ENCODE peak calls at places on chromosome X, in seven cellular contexts. N, L, R, X, C, S and U are unnamed samples.

GRCh38 chrX:51697397-51697796 is 12.9 kb upstream of the CENPVL1 start:
- DNase-seq in L (no peak), S (no peak), N (no peak), X (no peak), C (no peak), R (no peak), U (peak)

GRCh38 chrX:79096339-79096638 is 48.2 kb upstream of the GPR174 start:
- DNase-seq in S (no peak), R (no peak), C (no peak), N (no peak), X (no peak), L (no peak), U (no peak)

GRCh38 chrX:136260801-136261200 is 9.6 kb upstream of the MAP7D3 start:
- DNase-seq in S (peak), R (no peak), C (no peak), N (no peak), X (no peak), L (peak), U (no peak)

GRCh38 chrX:139890991-139891700 is 41.7 kb downstream of the ATP11C start:
- DNase-seq in R (no peak), X (no peak), S (peak), C (no peak), L (peak), N (no peak), U (no peak)

GRCh38 chrX:8848921-8849320 is 47.7 kb upstream of the FAM9A start:
- DNase-seq in S (peak), R (no peak), C (no peak), N (no peak), X (no peak), L (peak), U (no peak)

GRCh38 chrX:13197961-13198761 is 121.7 kb downstream of the ATXN3L start:
- DNase-seq in L (no peak), N (no peak), X (no peak), R (no peak), S (no peak), C (peak), U (no peak)

GRCh38 chrX:110125435-110125834 is 122.5 kb downstream of the TMEM164 start:
- DNase-seq in S (peak), L (no peak), X (no peak), R (no peak), C (peak), N (no peak), U (no peak)

GRCh38 chrX:25344191-25344936 is 328.6 kb upstream of the ARX start:
- DNase-seq in N (no peak), X (no peak), C (no peak), L (no peak), R (no peak), S (no peak), U (no peak)

GRCh38 chrX:132837126-132837525 is 121.3 kb downstream of the HS6ST2 start:
- DNase-seq in X (no peak), L (peak), R (no peak), N (no peak), C (no peak), S (peak), U (no peak)

GRCh38 chrX:130103605-130104004 is 6.7 kb downstream of the ELF4 start:
- DNase-seq in R (no peak), C (no peak), N (no peak), S (no peak), L (no peak), X (no peak), U (no peak)

GRCh38 chrX:126719208-126719607 is 100.3 kb upstream of the PRR32 start:
- DNase-seq in X (no peak), S (no peak), N (no peak), L (no peak), C (no peak), R (no peak), U (no peak)

GRCh38 chrX:154600962-154601374 is 16.0 kb downstream of the CTAG1A start:
- DNase-seq in R (no peak), X (no peak), N (no peak), S (peak), C (peak), L (peak), U (peak)

GRCh38 chrX:52341493-52341892 is 27.3 kb upstream of the XAGE2 start:
- DNase-seq in X (no peak), C (no peak), L (no peak), N (no peak), R (no peak), S (no peak), U (no peak)

GRCh38 chrX:20514358-20514757 is 247.6 kb upstream of the RPS6KA3 start:
- DNase-seq in N (no peak), L (peak), S (peak), C (no peak), X (peak), R (peak), U (no peak)

GRCh38 chrX:9279271-9279596 is 185.6 kb upstream of the TBL1X start:
- DNase-seq in C (no peak), L (peak), X (no peak), R (no peak), N (no peak), S (no peak), U (no peak)

GRCh38 chrX:110003167-110004156 is 548 bp downstream of the TMEM164 start:
- DNase-seq in S (peak), R (peak), N (no peak), C (peak), L (peak), X (peak), U (no peak)

GRCh38 chrX:109952985-109953905 is 49.7 kb upstream of the TMEM164 start:
- DNase-seq in S (no peak), X (no peak), R (no peak), N (no peak), L (peak), C (no peak), U (no peak)

GRCh38 chrX:96211953-96212352 is 472.7 kb upstream of the DIAPH2 start:
- DNase-seq in N (no peak), R (no peak), C (no peak), X (no peak), L (no peak), S (no peak), U (no peak)

GRCh38 chrX:13360146-13360545 is 40.3 kb upstream of the ATXN3L start:
- DNase-seq in X (no peak), C (no peak), R (no peak), N (no peak), L (no peak), S (no peak), U (no peak)

GRCh38 chrX:130330706-130331105 is 9.0 kb upstream of the SLC25A14 start:
- DNase-seq in R (peak), S (peak), X (peak), C (peak), N (no peak), L (peak), U (no peak)

GRCh38 chrX:55056820-55057690 is 17.8 kb upstream of the PAGE2B start:
- DNase-seq in X (no peak), L (peak), S (peak), R (no peak), C (peak), N (no peak), U (no peak)

GRCh38 chrX:8424941-8425340 is 39.7 kb upstream of the VCX3B start:
- DNase-seq in R (no peak), C (no peak), L (no peak), S (peak), X (no peak), N (no peak), U (no peak)

GRCh38 chrX:65689377-65689776 is 21.9 kb downstream of the MSN start:
- DNase-seq in N (no peak), C (peak), L (no peak), S (no peak), R (no peak), X (no peak), U (no peak)
- H3K4me3 ChIP-seq in N (no peak), C (no peak), L (no peak), S (no peak), R (no peak), X (no peak), U (peak)

DNA sequence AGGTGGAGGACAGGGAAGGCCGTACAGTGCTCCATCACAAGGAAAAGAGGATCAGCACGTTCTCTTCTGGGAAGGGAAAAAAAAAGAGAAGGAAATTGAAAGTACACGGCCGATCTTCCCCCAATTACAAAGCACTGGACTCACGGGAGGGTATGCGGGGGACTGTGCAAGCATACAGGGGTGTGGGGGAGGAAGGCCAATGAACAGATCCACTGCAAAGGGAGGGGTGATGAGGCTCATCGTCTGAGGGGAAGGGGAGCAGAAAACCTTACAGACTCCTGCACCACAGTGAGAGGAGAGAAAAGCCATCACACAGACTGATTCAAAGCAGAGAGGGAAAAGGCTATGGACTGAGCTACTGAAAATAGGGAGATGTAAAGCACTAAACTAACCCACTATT is 1.1 kb downstream of the ELK1 start:
- DNase-seq in X (peak), R (no peak), N (no peak), L (peak), C (no peak), S (no peak), U (peak)
- H3K4me3 ChIP-seq in X (peak), R (peak), N (peak), L (peak), C (no peak), S (peak), U (peak)

GRCh38 chrX:108131471-108131870 is 39.9 kb downstream of the ATG4A start:
- DNase-seq in S (peak), X (no peak), R (peak), N (no peak), L (peak), C (peak), U (no peak)

GRCh38 chrX:108134724-108135123 is 43.1 kb downstream of the ATG4A start:
- DNase-seq in C (peak), N (no peak), R (no peak), L (no peak), X (no peak), S (no peak), U (no peak)

GRCh38 chrX:108126661-108127060 is 35.1 kb downstream of the ATG4A start:
- DNase-seq in C (no peak), N (no peak), X (no peak), S (no peak), L (peak), R (no peak), U (no peak)

GRCh38 chrX:108130889-108131288 is 39.3 kb downstream of the ATG4A start:
- DNase-seq in S (no peak), X (no peak), L (no peak), N (no peak), C (no peak), R (no peak), U (no peak)

DNA sequence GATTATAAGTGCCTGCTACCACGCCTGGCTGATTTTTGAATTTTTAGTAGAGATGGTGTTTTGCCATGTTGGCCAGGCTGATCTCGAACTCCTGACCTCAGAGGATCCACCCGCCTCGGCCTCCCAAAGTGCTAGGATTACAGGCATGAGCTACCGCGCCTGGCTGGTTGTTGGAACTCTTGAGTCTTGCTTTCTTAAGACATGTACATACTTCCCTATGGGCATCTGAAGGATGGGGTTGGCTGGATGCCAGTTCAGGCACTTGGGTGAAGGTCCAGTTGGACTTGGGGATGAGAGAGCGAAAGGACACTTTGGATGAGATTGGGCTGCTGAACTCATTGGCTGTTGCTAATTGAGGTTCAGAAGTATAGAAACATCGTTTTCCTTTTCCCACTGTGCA is 40.5 kb downstream of the ATG4A start:
- DNase-seq in L (no peak), N (no peak), R (no peak), X (no peak), S (no peak), C (no peak), U (no peak)
- H3K4me3 ChIP-seq in L (no peak), N (no peak), R (no peak), X (no peak), S (no peak), C (no peak), U (no peak)

DNA sequence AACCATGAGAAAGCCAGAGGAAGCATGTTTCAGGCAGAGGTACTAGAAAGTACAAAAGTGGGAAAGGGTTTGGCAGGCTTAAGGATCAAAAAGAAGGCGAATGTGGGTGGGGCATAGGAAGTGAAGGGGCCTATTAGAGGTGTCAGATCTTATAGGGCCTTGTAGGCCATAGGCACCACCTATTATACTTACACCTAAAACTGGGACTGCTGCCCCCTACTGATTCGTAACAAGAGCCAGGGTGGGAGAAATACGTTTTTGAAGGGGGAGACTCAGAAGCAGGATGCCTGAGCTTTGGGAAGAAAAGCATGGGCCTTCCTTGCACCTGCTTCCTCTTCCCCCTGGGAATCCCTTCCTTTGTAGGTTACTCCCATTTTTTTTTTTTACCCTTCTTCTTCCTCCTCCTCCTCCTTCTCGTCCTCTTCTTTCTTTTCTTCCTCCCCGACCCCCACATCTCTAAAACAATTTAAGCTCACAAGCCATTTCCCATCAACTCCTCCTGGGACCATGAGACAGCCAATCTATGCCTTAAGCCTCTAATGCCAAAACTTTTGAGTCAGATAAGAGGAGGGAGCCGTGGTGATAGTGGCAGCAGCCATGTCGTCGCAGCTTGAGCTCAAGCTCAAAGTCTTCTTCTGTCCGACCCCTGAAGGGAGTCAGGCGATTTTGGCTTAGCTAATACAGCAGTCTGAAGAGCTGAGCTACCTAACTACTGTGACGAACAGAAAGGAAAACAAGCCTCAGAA is 40.8 kb upstream of the GPC3 start:
- DNase-seq in L (no peak), C (peak), R (no peak), N (no peak), S (no peak), X (peak), U (no peak)
- H3K4me3 ChIP-seq in L (no peak), C (no peak), R (no peak), N (no peak), S (peak), X (no peak), U (peak)

DNA sequence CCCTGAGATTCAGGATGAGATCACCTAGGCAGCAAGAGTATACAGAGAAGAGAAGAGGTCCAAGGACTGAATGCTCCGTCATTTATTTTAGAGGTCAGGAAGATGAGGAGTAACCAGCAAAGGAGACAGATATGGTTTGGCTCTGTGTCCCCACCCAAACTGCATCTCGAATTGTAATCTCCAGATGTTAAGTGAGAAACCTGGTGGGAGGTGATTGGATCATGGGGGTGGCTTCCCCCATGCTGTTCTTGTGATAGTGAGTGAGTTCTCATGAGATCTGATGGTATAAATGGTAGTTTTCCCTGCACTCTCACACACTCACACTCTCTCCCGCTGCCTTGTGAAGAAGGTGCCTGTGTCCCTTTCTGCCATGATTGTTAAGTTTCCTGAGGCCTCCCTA is 60.8 kb downstream of the MID1IP1 start:
- DNase-seq in C (peak), R (no peak), S (no peak), X (no peak), N (no peak), L (no peak), U (no peak)
- H3K4me3 ChIP-seq in C (no peak), R (no peak), S (no peak), X (no peak), N (no peak), L (no peak), U (no peak)